ENCODE peak calls at places on chromosome 13, in ten cellular contexts. One of them, this sample, is unnamed.

GRCh38 chr13:33310245-33311038 is 24.9 kb upstream of the STARD13 start:
- DNase-seq in amniotic epithelial cell: no peak
- DNase-seq in activated gamma-delta T cell treated with anti-CD3 and anti-CD28 coated beads, Interleukin-2, amount 50 U/mL, for 16 hours: no peak
- DNase-seq in cardiac muscle cell: no peak
- DNase-seq in fibroblast of lung: no peak
- DNase-seq in NCI-H1436: no peak
- DNase-seq in AG08396: no peak
- DNase-seq in GM12865: no peak
- DNase-seq in hypothalamus: no peak
- DNase-seq in PC-3: peak
- DNase-seq in this sample: no peak

GRCh38 chr13:101309014-101309619 is 107.2 kb downstream of the NALCN start:
- DNase-seq in AG08396: peak
- DNase-seq in GM12865: no peak
- DNase-seq in fibroblast of lung: peak
- DNase-seq in cardiac muscle cell: no peak
- DNase-seq in amniotic epithelial cell: peak
- DNase-seq in PC-3: peak
- DNase-seq in NCI-H1436: no peak
- DNase-seq in activated gamma-delta T cell treated with anti-CD3 and anti-CD28 coated beads, Interleukin-2, amount 50 U/mL, for 16 hours: no peak
- DNase-seq in hypothalamus: no peak
- DNase-seq in this sample: no peak

GRCh38 chr13:73168993-73169401 is 110.2 kb downstream of the KLF5 start:
- DNase-seq in PC-3: peak
- DNase-seq in AG08396: no peak
- DNase-seq in NCI-H1436: no peak
- DNase-seq in GM12865: no peak
- DNase-seq in amniotic epithelial cell: no peak
- DNase-seq in activated gamma-delta T cell treated with anti-CD3 and anti-CD28 coated beads, Interleukin-2, amount 50 U/mL, for 16 hours: no peak
- DNase-seq in cardiac muscle cell: no peak
- DNase-seq in hypothalamus: no peak
- DNase-seq in fibroblast of lung: peak
- DNase-seq in this sample: no peak

GRCh38 chr13:46359731-46360130 is 27.3 kb downstream of the RUBCNL start:
- DNase-seq in hypothalamus: no peak
- DNase-seq in activated gamma-delta T cell treated with anti-CD3 and anti-CD28 coated beads, Interleukin-2, amount 50 U/mL, for 16 hours: no peak
- DNase-seq in amniotic epithelial cell: peak
- DNase-seq in AG08396: peak
- DNase-seq in GM12865: no peak
- DNase-seq in PC-3: peak
- DNase-seq in NCI-H1436: no peak
- DNase-seq in cardiac muscle cell: no peak
- DNase-seq in fibroblast of lung: peak
- DNase-seq in this sample: no peak

GRCh38 chr13:34546841-34547240 is 395.2 kb upstream of the NBEA start:
- DNase-seq in GM12865: no peak
- DNase-seq in fibroblast of lung: no peak
- DNase-seq in activated gamma-delta T cell treated with anti-CD3 and anti-CD28 coated beads, Interleukin-2, amount 50 U/mL, for 16 hours: no peak
- DNase-seq in amniotic epithelial cell: no peak
- DNase-seq in AG08396: no peak
- DNase-seq in hypothalamus: no peak
- DNase-seq in NCI-H1436: no peak
- DNase-seq in cardiac muscle cell: no peak
- DNase-seq in PC-3: no peak
- DNase-seq in this sample: no peak

GRCh38 chr13:66262330-66262729 is 967.8 kb downstream of the PCDH9 start:
- DNase-seq in activated gamma-delta T cell treated with anti-CD3 and anti-CD28 coated beads, Interleukin-2, amount 50 U/mL, for 16 hours: no peak
- DNase-seq in AG08396: no peak
- DNase-seq in amniotic epithelial cell: no peak
- DNase-seq in NCI-H1436: no peak
- DNase-seq in PC-3: no peak
- DNase-seq in GM12865: no peak
- DNase-seq in cardiac muscle cell: no peak
- DNase-seq in hypothalamus: no peak
- DNase-seq in fibroblast of lung: no peak
- DNase-seq in this sample: no peak

GRCh38 chr13:98915563-98916348 is 62.1 kb downstream of the DOCK9 start:
- DNase-seq in amniotic epithelial cell: no peak
- DNase-seq in hypothalamus: no peak
- DNase-seq in fibroblast of lung: peak
- DNase-seq in GM12865: no peak
- DNase-seq in AG08396: no peak
- DNase-seq in cardiac muscle cell: no peak
- DNase-seq in activated gamma-delta T cell treated with anti-CD3 and anti-CD28 coated beads, Interleukin-2, amount 50 U/mL, for 16 hours: no peak
- DNase-seq in PC-3: peak
- DNase-seq in NCI-H1436: no peak
- DNase-seq in this sample: no peak

GRCh38 chr13:31050486-31051400 is 111.0 kb downstream of the HSPH1 start:
- DNase-seq in AG08396: no peak
- DNase-seq in PC-3: peak
- DNase-seq in activated gamma-delta T cell treated with anti-CD3 and anti-CD28 coated beads, Interleukin-2, amount 50 U/mL, for 16 hours: no peak
- DNase-seq in GM12865: no peak
- DNase-seq in cardiac muscle cell: no peak
- DNase-seq in NCI-H1436: no peak
- DNase-seq in hypothalamus: no peak
- DNase-seq in fibroblast of lung: no peak
- DNase-seq in amniotic epithelial cell: peak
- DNase-seq in this sample: no peak

GRCh38 chr13:112968380-112968909 is 569 bp upstream of the MCF2L start:
- DNase-seq in hypothalamus: no peak
- DNase-seq in AG08396: no peak
- DNase-seq in activated gamma-delta T cell treated with anti-CD3 and anti-CD28 coated beads, Interleukin-2, amount 50 U/mL, for 16 hours: peak
- DNase-seq in PC-3: peak
- DNase-seq in NCI-H1436: peak
- DNase-seq in GM12865: peak
- DNase-seq in fibroblast of lung: no peak
- DNase-seq in amniotic epithelial cell: no peak
- DNase-seq in cardiac muscle cell: peak
- DNase-seq in this sample: peak

GRCh38 chr13:111518161-111518791 is 197.8 kb downstream of the TEX29 start:
- DNase-seq in AG08396: no peak
- DNase-seq in NCI-H1436: peak
- DNase-seq in amniotic epithelial cell: no peak
- DNase-seq in activated gamma-delta T cell treated with anti-CD3 and anti-CD28 coated beads, Interleukin-2, amount 50 U/mL, for 16 hours: no peak
- DNase-seq in PC-3: no peak
- DNase-seq in fibroblast of lung: no peak
- DNase-seq in hypothalamus: no peak
- DNase-seq in GM12865: no peak
- DNase-seq in cardiac muscle cell: no peak
- DNase-seq in this sample: peak

GRCh38 chr13:112997188-112998135 is 28.4 kb downstream of the MCF2L start:
- DNase-seq in GM12865: no peak
- DNase-seq in cardiac muscle cell: no peak
- DNase-seq in activated gamma-delta T cell treated with anti-CD3 and anti-CD28 coated beads, Interleukin-2, amount 50 U/mL, for 16 hours: no peak
- DNase-seq in PC-3: no peak
- DNase-seq in NCI-H1436: no peak
- DNase-seq in fibroblast of lung: no peak
- DNase-seq in hypothalamus: no peak
- DNase-seq in AG08396: no peak
- DNase-seq in amniotic epithelial cell: no peak
- DNase-seq in this sample: peak

GRCh38 chr13:110563463-110563774 is 1.9 kb upstream of the RAB20 start:
- DNase-seq in fibroblast of lung: no peak
- DNase-seq in activated gamma-delta T cell treated with anti-CD3 and anti-CD28 coated beads, Interleukin-2, amount 50 U/mL, for 16 hours: no peak
- DNase-seq in hypothalamus: no peak
- DNase-seq in GM12865: no peak
- DNase-seq in cardiac muscle cell: no peak
- DNase-seq in amniotic epithelial cell: no peak
- DNase-seq in AG08396: no peak
- DNase-seq in NCI-H1436: no peak
- DNase-seq in PC-3: no peak
- DNase-seq in this sample: no peak

GRCh38 chr13:18628428-18628827 is 553.2 kb downstream of the TUBA3C start:
- DNase-seq in activated gamma-delta T cell treated with anti-CD3 and anti-CD28 coated beads, Interleukin-2, amount 50 U/mL, for 16 hours: no peak
- DNase-seq in amniotic epithelial cell: no peak
- DNase-seq in fibroblast of lung: no peak
- DNase-seq in PC-3: no peak
- DNase-seq in NCI-H1436: no peak
- DNase-seq in hypothalamus: no peak
- DNase-seq in GM12865: no peak
- DNase-seq in cardiac muscle cell: no peak
- DNase-seq in AG08396: no peak
- DNase-seq in this sample: no peak

GRCh38 chr13:72290962-72291681 is 424.1 kb upstream of the DACH1 start:
- DNase-seq in hypothalamus: no peak
- DNase-seq in GM12865: no peak
- DNase-seq in cardiac muscle cell: no peak
- DNase-seq in activated gamma-delta T cell treated with anti-CD3 and anti-CD28 coated beads, Interleukin-2, amount 50 U/mL, for 16 hours: no peak
- DNase-seq in PC-3: peak
- DNase-seq in fibroblast of lung: peak
- DNase-seq in NCI-H1436: no peak
- DNase-seq in amniotic epithelial cell: peak
- DNase-seq in AG08396: no peak
- DNase-seq in this sample: no peak

GRCh38 chr13:79711631-79712030 is 230.7 kb downstream of the NDFIP2 start:
- DNase-seq in NCI-H1436: no peak
- DNase-seq in amniotic epithelial cell: peak
- DNase-seq in GM12865: no peak
- DNase-seq in activated gamma-delta T cell treated with anti-CD3 and anti-CD28 coated beads, Interleukin-2, amount 50 U/mL, for 16 hours: no peak
- DNase-seq in fibroblast of lung: no peak
- DNase-seq in PC-3: no peak
- DNase-seq in hypothalamus: no peak
- DNase-seq in AG08396: no peak
- DNase-seq in cardiac muscle cell: no peak
- DNase-seq in this sample: no peak

GRCh38 chr13:45149964-45150363 is 29.7 kb downstream of the GTF2F2 start:
- DNase-seq in hypothalamus: no peak
- DNase-seq in GM12865: no peak
- DNase-seq in fibroblast of lung: no peak
- DNase-seq in AG08396: no peak
- DNase-seq in cardiac muscle cell: no peak
- DNase-seq in activated gamma-delta T cell treated with anti-CD3 and anti-CD28 coated beads, Interleukin-2, amount 50 U/mL, for 16 hours: no peak
- DNase-seq in PC-3: no peak
- DNase-seq in NCI-H1436: no peak
- DNase-seq in amniotic epithelial cell: peak
- DNase-seq in this sample: no peak

GRCh38 chr13:104057851-104058250 is 991.6 kb upstream of the SLC10A2 start:
- DNase-seq in fibroblast of lung: peak
- DNase-seq in hypothalamus: no peak
- DNase-seq in PC-3: peak
- DNase-seq in activated gamma-delta T cell treated with anti-CD3 and anti-CD28 coated beads, Interleukin-2, amount 50 U/mL, for 16 hours: no peak
- DNase-seq in cardiac muscle cell: no peak
- DNase-seq in amniotic epithelial cell: peak
- DNase-seq in AG08396: no peak
- DNase-seq in GM12865: no peak
- DNase-seq in NCI-H1436: no peak
- DNase-seq in this sample: no peak

GRCh38 chr13:36275190-36276002 is 22.2 kb downstream of the CCDC169 start:
- DNase-seq in activated gamma-delta T cell treated with anti-CD3 and anti-CD28 coated beads, Interleukin-2, amount 50 U/mL, for 16 hours: no peak
- DNase-seq in cardiac muscle cell: peak
- DNase-seq in GM12865: peak
- DNase-seq in PC-3: peak
- DNase-seq in fibroblast of lung: peak
- DNase-seq in AG08396: peak
- DNase-seq in NCI-H1436: peak
- DNase-seq in hypothalamus: no peak
- DNase-seq in amniotic epithelial cell: peak
- DNase-seq in this sample: peak

GRCh38 chr13:23411220-23411619 is 22.3 kb downstream of the SACS start:
- DNase-seq in GM12865: no peak
- DNase-seq in NCI-H1436: no peak
- DNase-seq in cardiac muscle cell: no peak
- DNase-seq in activated gamma-delta T cell treated with anti-CD3 and anti-CD28 coated beads, Interleukin-2, amount 50 U/mL, for 16 hours: no peak
- DNase-seq in AG08396: no peak
- DNase-seq in amniotic epithelial cell: no peak
- DNase-seq in fibroblast of lung: peak
- DNase-seq in hypothalamus: no peak
- DNase-seq in PC-3: no peak
- DNase-seq in this sample: no peak

GRCh38 chr13:79404985-79405384 is 1.1 kb downstream of the RBM26 start:
- DNase-seq in cardiac muscle cell: no peak
- DNase-seq in hypothalamus: no peak
- DNase-seq in PC-3: no peak
- DNase-seq in GM12865: peak
- DNase-seq in NCI-H1436: no peak
- DNase-seq in AG08396: no peak
- DNase-seq in fibroblast of lung: peak
- DNase-seq in amniotic epithelial cell: no peak
- DNase-seq in activated gamma-delta T cell treated with anti-CD3 and anti-CD28 coated beads, Interleukin-2, amount 50 U/mL, for 16 hours: no peak
- DNase-seq in this sample: no peak

GRCh38 chr13:107124129-107124718 is 556.3 kb upstream of the ARGLU1 start:
- DNase-seq in NCI-H1436: peak
- DNase-seq in AG08396: no peak
- DNase-seq in cardiac muscle cell: peak
- DNase-seq in PC-3: peak
- DNase-seq in hypothalamus: no peak
- DNase-seq in fibroblast of lung: peak
- DNase-seq in GM12865: no peak
- DNase-seq in activated gamma-delta T cell treated with anti-CD3 and anti-CD28 coated beads, Interleukin-2, amount 50 U/mL, for 16 hours: no peak
- DNase-seq in amniotic epithelial cell: peak
- DNase-seq in this sample: no peak

GRCh38 chr13:113777311-113778260 is 18.6 kb downstream of the TMEM255B start:
- DNase-seq in fibroblast of lung: peak
- DNase-seq in AG08396: peak
- DNase-seq in GM12865: no peak
- DNase-seq in activated gamma-delta T cell treated with anti-CD3 and anti-CD28 coated beads, Interleukin-2, amount 50 U/mL, for 16 hours: no peak
- DNase-seq in PC-3: no peak
- DNase-seq in NCI-H1436: no peak
- DNase-seq in hypothalamus: no peak
- DNase-seq in amniotic epithelial cell: peak
- DNase-seq in cardiac muscle cell: peak
- DNase-seq in this sample: no peak

GRCh38 chr13:45700971-45701900 is 884 bp upstream of the CBY2 start:
- DNase-seq in AG08396: no peak
- DNase-seq in hypothalamus: no peak
- DNase-seq in GM12865: peak
- DNase-seq in amniotic epithelial cell: no peak
- DNase-seq in PC-3: no peak
- DNase-seq in activated gamma-delta T cell treated with anti-CD3 and anti-CD28 coated beads, Interleukin-2, amount 50 U/mL, for 16 hours: no peak
- DNase-seq in NCI-H1436: no peak
- DNase-seq in fibroblast of lung: no peak
- DNase-seq in cardiac muscle cell: no peak
- DNase-seq in this sample: no peak

GRCh38 chr13:79404361-79404760 is 1.7 kb downstream of the RBM26 start:
- DNase-seq in GM12865: peak
- DNase-seq in activated gamma-delta T cell treated with anti-CD3 and anti-CD28 coated beads, Interleukin-2, amount 50 U/mL, for 16 hours: no peak
- DNase-seq in amniotic epithelial cell: no peak
- DNase-seq in hypothalamus: no peak
- DNase-seq in PC-3: no peak
- DNase-seq in AG08396: no peak
- DNase-seq in fibroblast of lung: no peak
- DNase-seq in cardiac muscle cell: no peak
- DNase-seq in NCI-H1436: no peak
- DNase-seq in this sample: no peak

GRCh38 chr13:48138270-48138669 is 43.4 kb upstream of the MED4 start:
- DNase-seq in fibroblast of lung: no peak
- DNase-seq in cardiac muscle cell: no peak
- DNase-seq in NCI-H1436: no peak
- DNase-seq in activated gamma-delta T cell treated with anti-CD3 and anti-CD28 coated beads, Interleukin-2, amount 50 U/mL, for 16 hours: no peak
- DNase-seq in PC-3: no peak
- DNase-seq in amniotic epithelial cell: no peak
- DNase-seq in hypothalamus: no peak
- DNase-seq in GM12865: no peak
- DNase-seq in AG08396: no peak
- DNase-seq in this sample: no peak

GRCh38 chr13:28743499-28744083 is 24.8 kb upstream of the SLC46A3 start:
- DNase-seq in fibroblast of lung: no peak
- DNase-seq in hypothalamus: no peak
- DNase-seq in cardiac muscle cell: no peak
- DNase-seq in amniotic epithelial cell: no peak
- DNase-seq in activated gamma-delta T cell treated with anti-CD3 and anti-CD28 coated beads, Interleukin-2, amount 50 U/mL, for 16 hours: no peak
- DNase-seq in NCI-H1436: no peak
- DNase-seq in PC-3: no peak
- DNase-seq in GM12865: no peak
- DNase-seq in AG08396: no peak
- DNase-seq in this sample: no peak